ENCODE peak calls at places on chromosome 11, in five cellular contexts. H is H7, A is thoracic aorta, I is psoas muscle, Q is heart right ventricle. K is an unnamed sample.

GRCh38 chr11:78205256-78205655 is 16.5 kb downstream of the USP35 start:
- DNase-seq in A (no peak), Q (no peak), H (no peak), I (no peak), K (peak)

GRCh38 chr11:2265854-2266585 is 4.4 kb downstream of the ASCL2 start:
- DNase-seq in H (no peak), I (no peak), A (no peak), Q (no peak), K (no peak)

GRCh38 chr11:110837535-110838127 is 125.4 kb upstream of the ARHGAP20 start:
- DNase-seq in A (no peak), H (no peak), Q (no peak), I (no peak), K (no peak)

GRCh38 chr11:56783448-56784041 is 35.0 kb upstream of the OR9G4 start:
- DNase-seq in H (peak), I (no peak), A (no peak), Q (no peak), K (no peak)

GRCh38 chr11:2267871-2268825 is 2.2 kb downstream of the ASCL2 start:
- DNase-seq in I (no peak), H (peak), A (no peak), Q (no peak), K (peak)

GRCh38 chr11:59776210-59777066 is 21.3 kb downstream of the STX3 start:
- DNase-seq in A (no peak), I (no peak), H (no peak), Q (no peak), K (no peak)

GRCh38 chr11:128354476-128354875 is 232.9 kb downstream of the ETS1 start:
- DNase-seq in A (no peak), Q (no peak), I (no peak), H (no peak), K (no peak)

GRCh38 chr11:48003926-48004325 is 23.6 kb downstream of the PTPRJ start:
- DNase-seq in H (no peak), Q (no peak), A (no peak), I (no peak), K (no peak)

GRCh38 chr11:14899087-14899363 is 7.0 kb upstream of the CYP2R1 start:
- DNase-seq in I (no peak), Q (no peak), A (no peak), H (no peak), K (no peak)

GRCh38 chr11:77479746-77480352 is 6.0 kb upstream of the PAK1 start:
- DNase-seq in H (peak), A (no peak), Q (no peak), I (no peak), K (no peak)

GRCh38 chr11:76166314-76166713 is 40.0 kb downstream of the WNT11 start:
- DNase-seq in I (no peak), Q (no peak), H (peak), A (no peak), K (no peak)

GRCh38 chr11:12269104-12269441 is 108.3 kb upstream of the PARVA start:
- DNase-seq in Q (no peak), A (no peak), H (no peak), I (no peak), K (peak)

GRCh38 chr11:72918825-72919224 is 104.6 kb downstream of the ATG16L2 start:
- DNase-seq in H (no peak), I (no peak), Q (no peak), A (no peak), K (no peak)

GRCh38 chr11:10878408-10879214 is 20.8 kb upstream of the ZBED5 start:
- DNase-seq in A (no peak), Q (no peak), H (peak), I (no peak), K (no peak)

GRCh38 chr11:68693484-68693882 is 9.1 kb downstream of the GAL start:
- DNase-seq in Q (no peak), H (no peak), I (no peak), A (no peak), K (no peak)

GRCh38 chr11:44364596-44364995 is 54.7 kb upstream of the ALX4 start:
- DNase-seq in Q (no peak), H (no peak), A (no peak), I (no peak), K (no peak)

GRCh38 chr11:9247863-9248262 is 17.3 kb downstream of the DENND5A start:
- DNase-seq in I (no peak), Q (no peak), A (no peak), H (no peak), K (no peak)

GRCh38 chr11:128653828-128654231 is 40.0 kb upstream of the FLI1 start:
- DNase-seq in I (peak), Q (peak), A (no peak), H (peak), K (peak)

GRCh38 chr11:77151804-77152513 is 23.9 kb downstream of the MYO7A start:
- DNase-seq in A (no peak), I (no peak), Q (no peak), H (no peak), K (no peak)

GRCh38 chr11:88404932-88405710 is 67.6 kb upstream of the CTSC start:
- DNase-seq in H (no peak), A (no peak), I (no peak), Q (no peak), K (no peak)

GRCh38 chr11:4577761-4578160 is 3.8 kb upstream of the OR52I2 start:
- DNase-seq in I (no peak), H (no peak), A (no peak), Q (no peak), K (no peak)

GRCh38 chr11:58046231-58046630 is 15.5 kb downstream of the OR6Q1 start:
- DNase-seq in H (no peak), I (no peak), Q (no peak), A (no peak), K (no peak)

GRCh38 chr11:92284107-92284506 is 59.5 kb downstream of the FAT3 start:
- DNase-seq in I (no peak), H (no peak), A (no peak), Q (no peak), K (no peak)

GRCh38 chr11:19853016-19853415 is 140.4 kb downstream of the NAV2 start:
- DNase-seq in A (no peak), H (no peak), I (no peak), Q (no peak), K (no peak)

GRCh38 chr11:123800041-123800440 is 6.1 kb downstream of the OR6M1 start:
- DNase-seq in A (no peak), Q (no peak), I (no peak), H (no peak), K (no peak)

GRCh38 chr11:95877288-95877687 is 46.6 kb downstream of the MTMR2 start:
- DNase-seq in A (no peak), H (no peak), Q (no peak), I (no peak), K (no peak)

DNA sequence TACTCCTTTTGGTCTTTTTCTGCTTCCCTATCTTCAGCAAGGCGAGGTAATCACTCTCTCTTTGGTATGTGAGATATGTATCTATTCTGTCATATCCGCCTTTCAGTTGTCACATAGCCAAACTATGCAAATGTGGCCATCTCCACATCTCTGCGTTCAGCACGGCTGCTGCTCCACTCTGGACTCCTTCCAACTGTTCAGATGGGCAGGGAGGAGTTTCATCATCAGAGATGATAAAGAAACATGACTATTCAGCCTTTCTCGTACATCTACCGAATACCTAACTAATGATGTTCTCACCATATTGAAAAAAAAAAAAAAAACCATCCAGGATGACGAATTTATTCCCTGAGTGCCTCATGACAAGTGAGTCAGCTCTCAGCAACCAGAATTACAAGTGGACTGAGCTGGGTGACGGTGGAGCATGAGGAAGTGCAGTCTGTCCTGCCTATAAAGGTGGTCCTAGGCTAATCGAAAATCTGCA is 899.6 kb downstream of the OPCML start:
- DNase-seq in I (no peak), H (no peak), Q (no peak), A (no peak), K (no peak)
- H3K4me3 ChIP-seq in I (no peak), H (no peak), Q (no peak), A (no peak), K (no peak)

DNA sequence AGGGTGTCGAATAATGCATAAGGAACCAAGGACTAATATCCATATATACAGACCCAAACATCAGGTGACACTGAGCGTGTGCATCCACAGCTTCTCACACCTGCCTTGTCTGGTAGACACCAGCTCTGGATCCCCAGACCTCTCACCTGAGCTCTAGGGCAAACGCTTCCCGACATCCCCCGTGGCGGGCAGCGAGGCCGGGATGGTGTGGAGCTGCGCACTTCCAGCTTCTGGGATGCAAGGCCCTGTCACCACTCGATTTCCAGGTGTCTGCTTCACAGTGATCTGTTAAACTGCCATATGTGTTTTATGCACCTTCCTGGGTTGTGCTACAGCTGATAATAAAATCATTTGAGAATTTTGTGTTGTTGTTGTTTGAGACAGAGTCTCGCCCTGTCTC is 15.3 kb upstream of the TREH start:
- DNase-seq in Q (no peak), H (no peak), A (no peak), I (no peak), K (no peak)
- H3K4me3 ChIP-seq in Q (no peak), H (no peak), A (no peak), I (no peak), K (no peak)

DNA sequence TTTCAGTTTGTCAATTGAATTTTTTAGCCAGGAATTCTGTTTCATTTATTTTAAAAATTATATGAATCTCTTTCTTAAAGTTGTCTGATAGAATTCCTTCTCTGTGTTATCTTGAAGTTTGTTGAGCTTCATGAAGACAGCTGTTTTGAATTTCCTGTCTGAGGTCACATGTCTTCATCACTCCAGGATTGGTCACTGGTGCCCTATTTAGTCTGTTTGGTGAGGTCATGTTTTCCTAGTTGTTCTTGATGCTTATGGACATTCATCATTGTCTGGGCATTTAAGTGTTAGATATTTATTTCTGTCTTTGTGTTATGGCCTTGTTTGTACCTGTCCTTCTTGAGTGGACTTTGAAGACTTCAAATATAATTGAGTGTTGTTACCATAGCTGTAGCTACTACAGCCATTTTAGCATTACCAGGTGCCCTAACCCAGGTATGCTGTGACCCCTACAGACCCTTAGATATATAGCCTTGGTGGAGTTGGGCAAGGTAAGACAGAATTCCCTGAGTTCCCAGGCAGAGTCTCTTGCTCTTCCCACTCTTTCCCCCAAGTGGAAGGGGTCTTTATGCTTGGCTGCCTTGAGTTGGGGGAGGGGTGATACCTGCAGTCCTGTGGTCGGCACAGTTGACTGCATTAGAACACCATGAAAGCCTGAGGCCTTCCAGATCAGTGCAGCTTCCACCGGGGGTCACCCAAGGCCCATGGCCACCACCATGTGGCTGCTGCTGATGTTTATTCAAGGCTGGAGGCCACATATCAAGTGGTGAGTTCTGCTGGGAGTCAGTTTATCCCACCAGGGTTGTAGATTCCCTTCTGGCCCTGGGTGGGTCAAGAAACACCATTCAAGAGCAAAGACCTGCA is 229.6 kb downstream of the DYNC2H1 start:
- DNase-seq in I (no peak), A (no peak), Q (no peak), H (peak), K (peak)
- H3K4me3 ChIP-seq in I (no peak), A (no peak), Q (no peak), H (no peak), K (no peak)

GRCh38 chr11:316891-317291 is 3.1 kb downstream of the IFITM1 start:
- DNase-seq in I (no peak), A (no peak), H (no peak), Q (no peak), K (no peak)
- H3K4me3 ChIP-seq in I (peak), A (peak), H (peak), Q (peak), K (peak)

K was measured in right cardiac atrium.